ENCODE peak calls at places on chromosome 3, in eight cellular contexts. One of them, this sample, is unnamed.

GRCh38 chr3:188036375-188036985 is 117.5 kb upstream of the LPP start:
- DNase-seq in HFFc6: no peak
- DNase-seq in breast epithelium: peak
- DNase-seq in astrocyte of the spinal cord: no peak
- DNase-seq in cardiac muscle cell: no peak
- DNase-seq in choroid plexus epithelial cell: no peak
- DNase-seq in foreskin fibroblast: no peak
- DNase-seq in brain microvascular endothelial cell: no peak
- DNase-seq in this sample: no peak

GRCh38 chr3:190941694-190942280 is 79.3 kb upstream of the GMNC start:
- DNase-seq in HFFc6: no peak
- DNase-seq in breast epithelium: no peak
- DNase-seq in astrocyte of the spinal cord: no peak
- DNase-seq in cardiac muscle cell: peak
- DNase-seq in choroid plexus epithelial cell: no peak
- DNase-seq in foreskin fibroblast: no peak
- DNase-seq in brain microvascular endothelial cell: no peak
- DNase-seq in this sample: no peak

GRCh38 chr3:76643620-76644019 is 396.3 kb upstream of the ROBO2 start:
- DNase-seq in HFFc6: no peak
- DNase-seq in breast epithelium: no peak
- DNase-seq in astrocyte of the spinal cord: no peak
- DNase-seq in cardiac muscle cell: no peak
- DNase-seq in choroid plexus epithelial cell: no peak
- DNase-seq in foreskin fibroblast: no peak
- DNase-seq in brain microvascular endothelial cell: no peak
- DNase-seq in this sample: no peak

GRCh38 chr3:122100591-122101491 is 45.7 kb downstream of the CD86 start:
- DNase-seq in HFFc6: no peak
- DNase-seq in breast epithelium: no peak
- DNase-seq in astrocyte of the spinal cord: no peak
- DNase-seq in cardiac muscle cell: no peak
- DNase-seq in choroid plexus epithelial cell: peak
- DNase-seq in foreskin fibroblast: no peak
- DNase-seq in brain microvascular endothelial cell: no peak
- DNase-seq in this sample: no peak

GRCh38 chr3:10974746-10975375 is 17.7 kb upstream of the SLC6A1 start:
- DNase-seq in HFFc6: no peak
- DNase-seq in breast epithelium: no peak
- DNase-seq in astrocyte of the spinal cord: no peak
- DNase-seq in cardiac muscle cell: no peak
- DNase-seq in choroid plexus epithelial cell: no peak
- DNase-seq in foreskin fibroblast: no peak
- DNase-seq in brain microvascular endothelial cell: no peak
- DNase-seq in this sample: no peak

GRCh38 chr3:163548005-163548404 is 1530.3 kb downstream of the SI start:
- DNase-seq in HFFc6: no peak
- DNase-seq in breast epithelium: no peak
- DNase-seq in astrocyte of the spinal cord: no peak
- DNase-seq in cardiac muscle cell: no peak
- DNase-seq in choroid plexus epithelial cell: no peak
- DNase-seq in foreskin fibroblast: no peak
- DNase-seq in brain microvascular endothelial cell: no peak
- DNase-seq in this sample: no peak

GRCh38 chr3:178206554-178206953 is 329.7 kb upstream of the KCNMB2 start:
- DNase-seq in HFFc6: no peak
- DNase-seq in breast epithelium: no peak
- DNase-seq in astrocyte of the spinal cord: no peak
- DNase-seq in cardiac muscle cell: peak
- DNase-seq in choroid plexus epithelial cell: no peak
- DNase-seq in foreskin fibroblast: no peak
- DNase-seq in brain microvascular endothelial cell: no peak
- DNase-seq in this sample: no peak

GRCh38 chr3:58072046-58072445 is 63.8 kb downstream of the FLNB start:
- DNase-seq in HFFc6: no peak
- DNase-seq in breast epithelium: no peak
- DNase-seq in astrocyte of the spinal cord: peak
- DNase-seq in cardiac muscle cell: no peak
- DNase-seq in choroid plexus epithelial cell: peak
- DNase-seq in foreskin fibroblast: no peak
- DNase-seq in brain microvascular endothelial cell: no peak
- DNase-seq in this sample: no peak

GRCh38 chr3:86774082-86774691 is 216.8 kb downstream of the VGLL3 start:
- DNase-seq in HFFc6: peak
- DNase-seq in breast epithelium: no peak
- DNase-seq in astrocyte of the spinal cord: peak
- DNase-seq in cardiac muscle cell: peak
- DNase-seq in choroid plexus epithelial cell: peak
- DNase-seq in foreskin fibroblast: peak
- DNase-seq in brain microvascular endothelial cell: no peak
- DNase-seq in this sample: no peak

GRCh38 chr3:134937256-134938023 is 142.4 kb downstream of the EPHB1 start:
- DNase-seq in HFFc6: no peak
- DNase-seq in breast epithelium: no peak
- DNase-seq in astrocyte of the spinal cord: no peak
- DNase-seq in cardiac muscle cell: no peak
- DNase-seq in choroid plexus epithelial cell: no peak
- DNase-seq in foreskin fibroblast: no peak
- DNase-seq in brain microvascular endothelial cell: no peak
- DNase-seq in this sample: peak

GRCh38 chr3:50994537-50994936 is 319.8 kb downstream of the DOCK3 start:
- DNase-seq in HFFc6: no peak
- DNase-seq in breast epithelium: no peak
- DNase-seq in astrocyte of the spinal cord: no peak
- DNase-seq in cardiac muscle cell: no peak
- DNase-seq in choroid plexus epithelial cell: no peak
- DNase-seq in foreskin fibroblast: no peak
- DNase-seq in brain microvascular endothelial cell: no peak
- DNase-seq in this sample: no peak

GRCh38 chr3:138371070-138371950 is 22.9 kb downstream of the MRAS start:
- DNase-seq in HFFc6: no peak
- DNase-seq in breast epithelium: no peak
- DNase-seq in astrocyte of the spinal cord: no peak
- DNase-seq in cardiac muscle cell: no peak
- DNase-seq in choroid plexus epithelial cell: no peak
- DNase-seq in foreskin fibroblast: no peak
- DNase-seq in brain microvascular endothelial cell: no peak
- DNase-seq in this sample: no peak

GRCh38 chr3:183534249-183534648 is 21.3 kb downstream of the KLHL6 start:
- DNase-seq in HFFc6: peak
- DNase-seq in breast epithelium: no peak
- DNase-seq in astrocyte of the spinal cord: peak
- DNase-seq in cardiac muscle cell: no peak
- DNase-seq in choroid plexus epithelial cell: peak
- DNase-seq in foreskin fibroblast: peak
- DNase-seq in brain microvascular endothelial cell: peak
- DNase-seq in this sample: no peak

GRCh38 chr3:197117107-197117506 is 87.5 kb upstream of the MELTF start:
- DNase-seq in HFFc6: peak
- DNase-seq in breast epithelium: no peak
- DNase-seq in astrocyte of the spinal cord: peak
- DNase-seq in cardiac muscle cell: no peak
- DNase-seq in choroid plexus epithelial cell: peak
- DNase-seq in foreskin fibroblast: no peak
- DNase-seq in brain microvascular endothelial cell: no peak
- DNase-seq in this sample: no peak

GRCh38 chr3:57818772-57819171 is 62.7 kb downstream of the SLMAP start:
- DNase-seq in HFFc6: no peak
- DNase-seq in breast epithelium: no peak
- DNase-seq in astrocyte of the spinal cord: no peak
- DNase-seq in cardiac muscle cell: no peak
- DNase-seq in choroid plexus epithelial cell: no peak
- DNase-seq in foreskin fibroblast: no peak
- DNase-seq in brain microvascular endothelial cell: no peak
- DNase-seq in this sample: no peak

GRCh38 chr3:119557192-119557873 is 2.1 kb downstream of the CD80 start:
- DNase-seq in HFFc6: no peak
- DNase-seq in breast epithelium: no peak
- DNase-seq in astrocyte of the spinal cord: no peak
- DNase-seq in cardiac muscle cell: no peak
- DNase-seq in choroid plexus epithelial cell: no peak
- DNase-seq in foreskin fibroblast: no peak
- DNase-seq in brain microvascular endothelial cell: no peak
- DNase-seq in this sample: no peak

GRCh38 chr3:183116051-183116614 is 16.8 kb upstream of the MCCC1 start:
- DNase-seq in HFFc6: no peak
- DNase-seq in breast epithelium: no peak
- DNase-seq in astrocyte of the spinal cord: no peak
- DNase-seq in cardiac muscle cell: peak
- DNase-seq in choroid plexus epithelial cell: peak
- DNase-seq in foreskin fibroblast: peak
- DNase-seq in brain microvascular endothelial cell: no peak
- DNase-seq in this sample: peak

GRCh38 chr3:123936400-123936799 is 24.6 kb downstream of the CCDC14 start:
- DNase-seq in HFFc6: peak
- DNase-seq in breast epithelium: no peak
- DNase-seq in astrocyte of the spinal cord: no peak
- DNase-seq in cardiac muscle cell: no peak
- DNase-seq in choroid plexus epithelial cell: no peak
- DNase-seq in foreskin fibroblast: no peak
- DNase-seq in brain microvascular endothelial cell: no peak
- DNase-seq in this sample: no peak

GRCh38 chr3:123939706-123940105 is 21.3 kb downstream of the CCDC14 start:
- DNase-seq in HFFc6: no peak
- DNase-seq in breast epithelium: no peak
- DNase-seq in astrocyte of the spinal cord: no peak
- DNase-seq in cardiac muscle cell: no peak
- DNase-seq in choroid plexus epithelial cell: no peak
- DNase-seq in foreskin fibroblast: no peak
- DNase-seq in brain microvascular endothelial cell: no peak
- DNase-seq in this sample: no peak

GRCh38 chr3:123935830-123936229 is 25.2 kb downstream of the CCDC14 start:
- DNase-seq in HFFc6: no peak
- DNase-seq in breast epithelium: no peak
- DNase-seq in astrocyte of the spinal cord: no peak
- DNase-seq in cardiac muscle cell: no peak
- DNase-seq in choroid plexus epithelial cell: no peak
- DNase-seq in foreskin fibroblast: no peak
- DNase-seq in brain microvascular endothelial cell: no peak
- DNase-seq in this sample: no peak

GRCh38 chr3:123941150-123941941 is 19.7 kb downstream of the CCDC14 start:
- DNase-seq in HFFc6: peak
- DNase-seq in breast epithelium: no peak
- DNase-seq in astrocyte of the spinal cord: peak
- DNase-seq in cardiac muscle cell: no peak
- DNase-seq in choroid plexus epithelial cell: peak
- DNase-seq in foreskin fibroblast: peak
- DNase-seq in brain microvascular endothelial cell: no peak
- DNase-seq in this sample: no peak
- TF ChIP-seq CTCF in HFFc6: peak
- TF ChIP-seq CTCF in breast epithelium: peak
- TF ChIP-seq CTCF in astrocyte of the spinal cord: peak
- TF ChIP-seq CTCF in cardiac muscle cell: peak
- TF ChIP-seq CTCF in choroid plexus epithelial cell: peak
- TF ChIP-seq CTCF in foreskin fibroblast: peak
- TF ChIP-seq CTCF in brain microvascular endothelial cell: peak
- TF ChIP-seq CTCF in this sample: no peak

GRCh38 chr3:16516695-16517481 is 3.4 kb upstream of the RFTN1 start:
- DNase-seq in HFFc6: peak
- DNase-seq in breast epithelium: no peak
- DNase-seq in astrocyte of the spinal cord: peak
- DNase-seq in cardiac muscle cell: peak
- DNase-seq in choroid plexus epithelial cell: peak
- DNase-seq in foreskin fibroblast: peak
- DNase-seq in brain microvascular endothelial cell: no peak
- DNase-seq in this sample: no peak
- TF ChIP-seq CTCF in HFFc6: peak
- TF ChIP-seq CTCF in breast epithelium: no peak
- TF ChIP-seq CTCF in astrocyte of the spinal cord: peak
- TF ChIP-seq CTCF in cardiac muscle cell: peak
- TF ChIP-seq CTCF in choroid plexus epithelial cell: peak
- TF ChIP-seq CTCF in foreskin fibroblast: peak
- TF ChIP-seq CTCF in brain microvascular endothelial cell: peak
- TF ChIP-seq CTCF in this sample: peak

DNA sequence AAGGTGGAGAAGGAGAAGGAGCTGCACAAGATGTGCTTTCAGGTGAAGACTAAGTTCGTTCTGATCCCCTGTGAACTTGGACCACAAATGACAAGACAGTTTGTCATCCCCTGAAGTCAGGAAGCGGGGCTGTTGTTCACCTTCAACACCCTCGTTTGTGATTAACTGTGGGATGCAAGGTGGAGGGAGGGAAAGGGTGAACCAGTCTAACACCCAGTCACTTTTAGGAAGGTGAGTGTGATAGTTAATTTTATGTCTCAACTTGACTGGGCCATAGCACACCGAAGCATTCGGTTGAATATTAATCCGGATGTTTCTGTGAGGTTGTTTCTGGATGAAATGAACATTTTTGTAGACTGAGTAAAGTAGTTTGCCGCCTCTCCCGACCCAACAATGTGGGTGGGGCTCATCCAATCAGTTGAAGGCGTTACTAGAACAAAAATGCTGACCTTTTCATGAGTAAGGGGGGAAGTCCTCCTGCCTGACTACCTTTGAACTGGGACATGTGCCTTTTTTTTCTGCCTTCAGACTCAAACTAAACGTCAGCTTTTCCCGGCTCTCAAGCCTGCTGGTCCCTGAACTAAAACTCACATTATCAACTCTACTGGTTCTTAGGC is 263.8 kb upstream of the SLITRK3 start:
- DNase-seq in HFFc6: no peak
- DNase-seq in breast epithelium: no peak
- DNase-seq in astrocyte of the spinal cord: no peak
- DNase-seq in cardiac muscle cell: no peak
- DNase-seq in choroid plexus epithelial cell: no peak
- DNase-seq in foreskin fibroblast: no peak
- DNase-seq in brain microvascular endothelial cell: no peak
- DNase-seq in this sample: no peak
- TF ChIP-seq CTCF in HFFc6: no peak
- TF ChIP-seq CTCF in breast epithelium: no peak
- TF ChIP-seq CTCF in astrocyte of the spinal cord: no peak
- TF ChIP-seq CTCF in cardiac muscle cell: no peak
- TF ChIP-seq CTCF in choroid plexus epithelial cell: no peak
- TF ChIP-seq CTCF in foreskin fibroblast: no peak
- TF ChIP-seq CTCF in brain microvascular endothelial cell: no peak
- TF ChIP-seq CTCF in this sample: no peak

GRCh38 chr3:133931084-133931483 is 35.4 kb upstream of the RAB6B start:
- DNase-seq in HFFc6: no peak
- DNase-seq in breast epithelium: no peak
- DNase-seq in astrocyte of the spinal cord: no peak
- DNase-seq in cardiac muscle cell: no peak
- DNase-seq in choroid plexus epithelial cell: no peak
- DNase-seq in foreskin fibroblast: no peak
- DNase-seq in brain microvascular endothelial cell: no peak
- DNase-seq in this sample: no peak

GRCh38 chr3:133928136-133928893 is 32.6 kb upstream of the RAB6B start:
- DNase-seq in HFFc6: no peak
- DNase-seq in breast epithelium: no peak
- DNase-seq in astrocyte of the spinal cord: no peak
- DNase-seq in cardiac muscle cell: no peak
- DNase-seq in choroid plexus epithelial cell: no peak
- DNase-seq in foreskin fibroblast: no peak
- DNase-seq in brain microvascular endothelial cell: no peak
- DNase-seq in this sample: no peak

GRCh38 chr3:133928903-133929607 is 33.4 kb upstream of the RAB6B start:
- DNase-seq in HFFc6: no peak
- DNase-seq in breast epithelium: no peak
- DNase-seq in astrocyte of the spinal cord: no peak
- DNase-seq in cardiac muscle cell: no peak
- DNase-seq in choroid plexus epithelial cell: no peak
- DNase-seq in foreskin fibroblast: no peak
- DNase-seq in brain microvascular endothelial cell: peak
- DNase-seq in this sample: no peak

GRCh38 chr3:133932009-133932408 is 36.3 kb upstream of the RAB6B start:
- DNase-seq in HFFc6: no peak
- DNase-seq in breast epithelium: no peak
- DNase-seq in astrocyte of the spinal cord: no peak
- DNase-seq in cardiac muscle cell: no peak
- DNase-seq in choroid plexus epithelial cell: no peak
- DNase-seq in foreskin fibroblast: no peak
- DNase-seq in brain microvascular endothelial cell: no peak
- DNase-seq in this sample: no peak

GRCh38 chr3:133930341-133930933 is 34.8 kb upstream of the RAB6B start:
- DNase-seq in HFFc6: peak
- DNase-seq in breast epithelium: no peak
- DNase-seq in astrocyte of the spinal cord: peak
- DNase-seq in cardiac muscle cell: peak
- DNase-seq in choroid plexus epithelial cell: peak
- DNase-seq in foreskin fibroblast: peak
- DNase-seq in brain microvascular endothelial cell: peak
- DNase-seq in this sample: no peak
- TF ChIP-seq CTCF in HFFc6: peak
- TF ChIP-seq CTCF in breast epithelium: peak
- TF ChIP-seq CTCF in astrocyte of the spinal cord: peak
- TF ChIP-seq CTCF in cardiac muscle cell: peak
- TF ChIP-seq CTCF in choroid plexus epithelial cell: peak
- TF ChIP-seq CTCF in foreskin fibroblast: peak
- TF ChIP-seq CTCF in brain microvascular endothelial cell: peak
- TF ChIP-seq CTCF in this sample: peak